ENCODE peak calls at places on chromosomes 11 and 22, in four cellular contexts. U is CD8-positive, alpha-beta T cell; S is CD4-positive, CD25-positive, alpha-beta regulatory T cell; I is IMR-90. G is an unnamed sample. For H3K4me1 and H3K27me3, the result is how much of the 10 kb centered on the place peaks cover.

GRCh38 chr22:37196539-37197450 is 8.7 kb upstream of the C1QTNF6 start:
- DNase-seq in U (no peak), S (no peak), I (peak), G (peak)

GRCh38 chr11:82987997-82988396 is 83.7 kb downstream of the RAB30 start:
- DNase-seq in U (no peak), S (no peak), I (no peak), G (no peak)

GRCh38 chr11:92332986-92333385 is 108.4 kb downstream of the FAT3 start:
- DNase-seq in U (no peak), S (no peak), I (peak), G (no peak)

GRCh38 chr22:24768537-24769374 is 5.8 kb downstream of the PIWIL3 start:
- DNase-seq in U (peak), S (peak), I (peak), G (no peak)

GRCh38 chr11:75474240-75474639 is 41.2 kb upstream of the KLHL35 start:
- DNase-seq in U (no peak), S (no peak), I (peak), G (no peak)

GRCh38 chr11:83054904-83055380 is 16.8 kb downstream of the RAB30 start:
- DNase-seq in U (no peak), S (no peak), I (no peak), G (peak)

GRCh38 chr22:20117656-20118571 is 888 bp upstream of the TRMT2A start:
- DNase-seq in U (peak), S (peak), I (peak), G (no peak)

GRCh38 chr22:20440637-20441591 is 3.3 kb upstream of the SCARF2 start:
- DNase-seq in U (no peak), S (no peak), I (no peak), G (no peak)

GRCh38 chr11:61699737-61700160 is 19.6 kb downstream of the DAGLA start:
- DNase-seq in U (no peak), S (no peak), I (no peak), G (no peak)
- H3K4me1 ChIP-seq in U (under half), S (under half), I (under half), G (under half)

DNA sequence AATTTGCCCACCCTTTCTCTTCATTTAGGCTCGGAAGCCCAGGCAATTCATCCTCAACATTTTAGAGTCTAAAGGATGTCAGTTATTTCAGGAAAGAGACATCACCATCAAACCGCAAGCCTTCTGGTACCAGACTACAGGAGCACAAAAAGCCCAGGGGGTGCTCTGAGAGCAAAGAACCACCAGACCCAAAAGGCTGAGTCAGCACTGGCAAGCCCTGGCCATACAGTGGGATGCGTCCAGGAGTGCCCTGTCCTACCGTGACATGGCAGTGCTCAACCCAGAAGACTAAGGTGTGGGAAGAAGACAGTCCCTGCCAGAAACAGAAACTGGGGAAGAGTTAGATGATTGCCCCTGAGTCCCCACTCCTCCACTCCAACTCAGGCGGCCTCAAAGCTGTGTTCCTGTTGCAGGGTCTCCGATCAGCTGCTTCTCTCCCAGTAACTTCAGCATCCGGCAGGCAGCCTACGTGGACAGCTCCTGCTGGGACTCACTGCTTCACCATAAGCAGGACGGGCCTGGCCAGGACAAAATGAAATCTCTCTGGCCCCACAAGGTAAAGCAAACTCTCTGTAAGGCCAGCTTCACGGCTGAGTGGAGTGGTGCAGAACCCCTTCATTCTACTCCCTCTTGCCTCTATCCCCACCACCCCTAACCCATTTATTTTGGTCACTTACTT is 1.5 kb downstream of the PANX3 start:
- DNase-seq in U (no peak), S (no peak), I (peak), G (no peak)
- H3K27ac ChIP-seq in U (no peak), S (no peak), I (no peak), G (no peak)

GRCh38 chr22:22380098-22381030 is 128.2 kb downstream of the ZNF280B start:
- DNase-seq in U (no peak), S (no peak), I (no peak), G (no peak)

GRCh38 chr22:22377335-22377734 is 131.2 kb downstream of the ZNF280B start:
- DNase-seq in U (no peak), S (no peak), I (no peak), G (no peak)

GRCh38 chr22:22376352-22376706 is 131.7 kb downstream of the VPREB1 start:
- DNase-seq in U (no peak), S (no peak), I (no peak), G (no peak)

GRCh38 chr22:22375586-22376351 is 131.2 kb downstream of the VPREB1 start:
- DNase-seq in U (no peak), S (no peak), I (no peak), G (no peak)

GRCh38 chr22:22378446-22379415 is 129.8 kb downstream of the ZNF280B start:
- DNase-seq in U (no peak), S (no peak), I (no peak), G (no peak)
- H3K27me3 ChIP-seq in U (under half), S (under half), I (under half), G (under half)

GRCh38 chr11:119101367-119101758 is 290 bp downstream of the DPAGT1 start:
- DNase-seq in U (no peak), S (no peak), I (no peak), G (no peak)

GRCh38 chr11:119106564-119107537 is at the start of gene C2CD2L:
- DNase-seq in U (peak), S (peak), I (peak), G (peak)

GRCh38 chr11:119101759-119102423 is at the start of gene DPAGT1:
- DNase-seq in U (peak), S (peak), I (peak), G (peak)

GRCh38 chr11:119100960-119101349 is 698 bp downstream of the DPAGT1 start:
- DNase-seq in U (no peak), S (no peak), I (no peak), G (no peak)

GRCh38 chr11:119103793-119104192 is 2.1 kb upstream of the DPAGT1 start:
- DNase-seq in U (no peak), S (no peak), I (no peak), G (no peak)
- H3K4me1 ChIP-seq in U (under half), S (under half), I (under half), G (under half)

GRCh38 chr11:97722721-97723120 is 1298.0 kb upstream of the CNTN5 start:
- DNase-seq in U (no peak), S (no peak), I (no peak), G (no peak)
- H3K27ac ChIP-seq in U (no peak), S (no peak), I (no peak), G (no peak)

GRCh38 chr11:128524172-128524571 is 63.2 kb downstream of the ETS1 start:
- DNase-seq in U (no peak), S (no peak), I (no peak), G (no peak)

GRCh38 chr11:128521697-128522062 is 65.7 kb downstream of the ETS1 start:
- DNase-seq in U (peak), S (peak), I (no peak), G (no peak)

GRCh38 chr11:128522063-128522942 is 65.1 kb downstream of the ETS1 start:
- DNase-seq in U (peak), S (peak), I (peak), G (peak)

GRCh38 chr11:128522943-128523518 is 64.3 kb downstream of the ETS1 start:
- DNase-seq in U (peak), S (peak), I (no peak), G (no peak)

DNA sequence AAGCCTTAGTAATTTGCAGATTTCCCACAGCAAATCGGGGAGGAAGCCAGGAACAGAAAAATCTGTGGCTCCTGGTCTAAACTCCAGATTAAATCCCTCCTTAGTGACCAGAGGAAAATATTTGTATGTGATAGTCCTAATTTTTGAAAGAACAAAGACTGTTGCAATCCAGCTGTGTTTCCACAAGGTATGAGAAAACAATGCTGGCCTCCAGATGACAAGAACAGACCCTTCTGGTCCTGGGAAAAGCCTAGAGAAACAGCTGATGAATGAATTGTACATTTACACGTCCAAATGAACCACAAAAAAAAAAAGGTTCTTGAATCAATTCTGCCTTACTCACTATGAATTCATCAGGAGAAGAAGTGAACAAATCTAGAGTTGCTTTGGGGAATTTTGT is 63.7 kb downstream of the ETS1 start:
- DNase-seq in U (no peak), S (no peak), I (peak), G (peak)
- H3K27me3 ChIP-seq in U (under half), S (under half), I (under half), G (under half)

GRCh38 chr11:58086528-58086927 is 38.8 kb downstream of the OR9I1 start:
- DNase-seq in U (no peak), S (no peak), I (no peak), G (no peak)
- H3K4me1 ChIP-seq in U (under half), S (under half), I (under half), G (under half)

DNA sequence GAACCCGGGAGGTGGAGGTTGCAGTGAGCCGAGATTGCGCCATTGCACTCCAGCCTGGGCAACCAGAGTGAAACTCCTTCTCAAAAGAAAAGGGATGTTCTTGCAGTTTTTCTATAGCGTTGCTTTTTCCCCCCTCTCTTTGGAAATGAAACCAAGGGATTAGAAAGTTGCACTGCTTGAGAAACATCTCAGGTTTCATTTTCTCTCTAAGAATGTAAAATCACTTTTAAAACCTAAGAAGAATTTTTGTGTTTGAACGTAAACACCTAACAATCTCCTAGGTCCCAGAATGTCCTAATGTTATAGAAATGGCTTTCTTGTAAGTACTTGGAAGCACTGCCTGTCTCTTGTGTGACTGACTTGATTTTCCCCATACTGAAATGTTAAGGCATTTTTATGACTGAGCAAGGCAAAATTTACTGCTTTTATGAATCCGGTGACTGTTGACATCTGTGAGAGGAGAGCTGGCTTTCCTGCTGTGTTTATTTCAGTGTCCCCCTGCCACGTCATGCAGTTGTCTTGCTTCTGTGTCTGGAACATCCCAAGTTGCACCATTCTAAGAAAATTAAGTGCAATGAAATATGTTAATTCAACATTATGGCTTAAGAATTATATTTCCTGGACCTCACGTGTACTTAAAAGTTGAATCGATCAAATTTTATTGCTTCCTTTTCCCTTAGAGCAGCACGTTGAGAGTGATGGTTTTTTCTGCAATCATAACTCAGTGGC is 37.8 kb downstream of the NF2 start:
- DNase-seq in U (no peak), S (no peak), I (peak), G (no peak)
- H3K27ac ChIP-seq in U (no peak), S (no peak), I (no peak), G (no peak)

DNA sequence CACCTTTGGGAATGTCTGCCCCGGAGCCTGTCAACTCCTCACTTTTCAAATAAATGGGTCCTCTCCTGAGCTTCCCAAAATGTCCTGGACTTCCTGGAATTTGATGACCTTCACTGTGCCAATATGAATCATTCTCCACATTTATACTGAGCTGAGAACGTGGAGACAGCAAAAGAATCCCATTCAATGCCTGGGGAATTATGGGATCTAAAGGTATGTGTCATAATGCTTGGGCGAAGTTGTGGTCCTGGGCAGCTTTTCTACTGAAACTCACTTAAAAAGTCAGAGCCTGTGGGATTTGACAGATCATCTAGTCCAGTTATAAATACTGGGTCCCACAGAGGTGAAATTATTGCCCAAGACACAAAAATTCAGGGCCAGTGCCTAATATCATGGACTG is 136.7 kb downstream of the KIF18A start:
- DNase-seq in U (no peak), S (no peak), I (no peak), G (peak)
- H3K27me3 ChIP-seq in U (under half), S (under half), I (under half), G (under half)

G was measured in foreskin keratinocyte.